ENCODE peak calls at places on chromosomes 13 and 19, in nine cellular contexts. H is neural progenitor cell; Q is lower leg skin; R is CD8-positive, alpha-beta T cell; X is right lobe of liver; D is astrocyte of the spinal cord; P is body of pancreas; Y is fibroblast of villous mesenchyme; F is colonic mucosa. G is an unnamed sample.
A peak's percentile ranks its signal among the peaks of the same experiment; 100 is the strongest.

GRCh38 chr13:84588023-84588422 is 705.7 kb upstream of the SLITRK1 start:
- DNase-seq in P (no peak), Q (no peak), D (no peak), F (no peak), H (no peak), R (no peak), Y (no peak), X (no peak), G (no peak)

GRCh38 chr13:67574320-67575233 is 344.4 kb upstream of the PCDH9 start:
- DNase-seq in D (peak; percentile 93), Y (no peak), Q (no peak), P (no peak), R (no peak), H (no peak), F (no peak), X (no peak), G (peak; percentile 87)

GRCh38 chr13:94595006-94595942 is 678 bp downstream of the TGDS start:
- DNase-seq in P (peak; percentile 23), F (peak; percentile 24), Y (no peak), X (peak; percentile 56), Q (no peak), H (peak; percentile 40), D (peak; percentile 7), R (peak; percentile 7), G (peak; percentile 34)

GRCh38 chr13:94657167-94657566 is 55.2 kb downstream of the SOX21 start:
- DNase-seq in R (no peak), F (no peak), D (no peak), H (no peak), Q (no peak), X (no peak), P (no peak), Y (peak; percentile 49), G (peak; percentile 65)

GRCh38 chr13:30113983-30114491 is 193.3 kb downstream of the KATNAL1 start:
- DNase-seq in R (no peak), P (peak; percentile 42), X (no peak), Q (no peak), H (peak; percentile 76), Y (no peak), D (no peak), F (peak; percentile 72), G (no peak)

GRCh38 chr13:51761638-51762350 is 42.2 kb downstream of the DHRS12 start:
- DNase-seq in Y (no peak), F (no peak), Q (no peak), D (no peak), X (no peak), H (no peak), P (no peak), R (no peak), G (no peak)

GRCh38 chr19:29881386-29881785 is 60.7 kb upstream of the URI1 start:
- DNase-seq in H (no peak), R (no peak), Y (no peak), D (no peak), F (no peak), P (no peak), Q (no peak), X (no peak), G (no peak)

GRCh38 chr19:2536461-2536860 is 60.5 kb downstream of the GADD45B start:
- DNase-seq in D (no peak), P (no peak), X (no peak), Q (no peak), H (no peak), Y (no peak), F (no peak), R (no peak), G (no peak)

GRCh38 chr19:7897289-7897688 is 6.4 kb upstream of the MAP2K7 start:
- DNase-seq in P (no peak), X (peak; percentile 76), R (no peak), H (no peak), Y (peak; percentile 16), D (no peak), Q (no peak), F (no peak), G (peak; percentile 67)

GRCh38 chr13:76153239-76153638 is 517.1 kb downstream of the LMO7 start:
- DNase-seq in P (no peak), Q (no peak), R (no peak), Y (no peak), X (no peak), F (no peak), D (no peak), H (no peak), G (no peak)

GRCh38 chr13:39209731-39210633 is 171.7 kb downstream of the NHLRC3 start:
- DNase-seq in F (no peak), R (no peak), X (no peak), Q (no peak), Y (no peak), D (no peak), H (no peak), P (no peak), G (peak; percentile 33)

GRCh38 chr13:39215971-39216370 is 177.7 kb downstream of the NHLRC3 start:
- DNase-seq in Q (no peak), Y (no peak), R (no peak), F (no peak), X (no peak), D (no peak), H (no peak), P (no peak), G (no peak)

GRCh38 chr13:39210961-39211534 is 172.8 kb downstream of the NHLRC3 start:
- DNase-seq in F (no peak), P (no peak), Y (no peak), R (no peak), D (no peak), Q (no peak), X (no peak), H (no peak), G (peak; percentile 54)
- TF ChIP-seq CTCF in F (no peak), P (no peak), Y (no peak), R (no peak), D (no peak), Q (no peak), X (no peak), H (peak; percentile 12), G (no peak)

DNA sequence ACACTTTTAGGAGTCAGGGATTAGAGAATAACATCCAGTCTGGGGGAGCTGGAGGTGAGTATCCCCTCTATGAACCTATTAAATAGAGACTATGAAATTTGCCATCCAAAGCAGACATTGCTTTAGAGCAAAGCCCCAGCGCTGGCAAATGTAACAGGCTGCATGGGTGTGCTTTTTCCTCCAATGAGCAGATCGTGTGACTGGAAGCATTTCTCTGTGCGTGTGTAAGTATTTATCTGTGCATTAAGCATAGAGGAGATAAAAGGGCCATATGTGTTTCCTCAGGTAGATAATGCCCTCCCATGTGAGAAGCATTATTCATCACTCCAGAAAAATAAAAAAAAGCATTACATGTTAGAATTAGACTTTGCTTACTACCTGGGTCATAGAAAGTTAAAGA is 924 bp downstream of the TNFSF13B start:
- DNase-seq in F (no peak), X (no peak), D (no peak), Q (no peak), Y (peak; percentile 17), P (no peak), R (no peak), H (no peak), G (no peak)
- H3K4me3 ChIP-seq in F (peak overlapping the region; percentile 40), X (peak overlapping the region; percentile 43), D (peak overlapping the region; percentile 19), Q (no peak overlapping the region), Y (peak overlapping the region; percentile 60), P (no peak overlapping the region), R (peak overlapping the region; percentile 43), H (no peak overlapping the region), G (no peak overlapping the region)

GRCh38 chr19:3851254-3852176 is 17.3 kb downstream of the ZFR2 start:
- DNase-seq in F (no peak), H (no peak), Y (no peak), X (no peak), R (no peak), P (no peak), Q (no peak), D (peak; percentile 13), G (no peak)

GRCh38 chr19:3849787-3850186 is 19.1 kb downstream of the ZFR2 start:
- DNase-seq in H (no peak), Q (no peak), D (no peak), R (no peak), P (no peak), F (no peak), X (no peak), Y (no peak), G (no peak)

GRCh38 chr19:3852177-3852511 is 16.7 kb downstream of the ZFR2 start:
- DNase-seq in Y (no peak), F (no peak), R (no peak), H (no peak), P (no peak), Q (no peak), D (no peak), X (no peak), G (no peak)

GRCh38 chr19:3850320-3850972 is 18.4 kb downstream of the ZFR2 start:
- DNase-seq in D (no peak), P (no peak), X (no peak), H (no peak), R (no peak), F (no peak), Q (no peak), Y (no peak), G (no peak)

GRCh38 chr19:3849092-3849491 is 19.7 kb downstream of the ZFR2 start:
- DNase-seq in R (peak; percentile 30), Y (no peak), Q (no peak), D (no peak), P (no peak), H (peak; percentile 52), X (no peak), F (no peak), G (peak; percentile 36)
- TF ChIP-seq CTCF in R (peak; percentile 58), Y (peak; percentile 32), Q (no peak), D (peak; percentile 48), P (no peak), H (peak; percentile 49), X (peak; percentile 16), F (no peak), G (peak; percentile 20)

GRCh38 chr13:99688776-99689175 is 187.5 kb downstream of the TM9SF2 start:
- DNase-seq in D (no peak), Q (no peak), X (no peak), F (no peak), H (no peak), Y (no peak), P (no peak), R (no peak), G (no peak)

GRCh38 chr13:99689955-99690354 is 188.7 kb downstream of the TM9SF2 start:
- DNase-seq in Y (no peak), X (no peak), Q (no peak), R (no peak), P (no peak), D (no peak), H (peak; percentile 27), F (no peak), G (no peak)

GRCh38 chr13:99687728-99688397 is 186.6 kb downstream of the TM9SF2 start:
- DNase-seq in D (peak; percentile 64), Q (no peak), R (no peak), X (no peak), Y (no peak), P (no peak), H (peak; percentile 65), F (no peak), G (no peak)

GRCh38 chr13:99686944-99687382 is 185.7 kb downstream of the TM9SF2 start:
- DNase-seq in D (no peak), R (no peak), Y (no peak), P (no peak), H (peak; percentile 72), X (no peak), Q (no peak), F (peak; percentile 40), G (no peak)

DNA sequence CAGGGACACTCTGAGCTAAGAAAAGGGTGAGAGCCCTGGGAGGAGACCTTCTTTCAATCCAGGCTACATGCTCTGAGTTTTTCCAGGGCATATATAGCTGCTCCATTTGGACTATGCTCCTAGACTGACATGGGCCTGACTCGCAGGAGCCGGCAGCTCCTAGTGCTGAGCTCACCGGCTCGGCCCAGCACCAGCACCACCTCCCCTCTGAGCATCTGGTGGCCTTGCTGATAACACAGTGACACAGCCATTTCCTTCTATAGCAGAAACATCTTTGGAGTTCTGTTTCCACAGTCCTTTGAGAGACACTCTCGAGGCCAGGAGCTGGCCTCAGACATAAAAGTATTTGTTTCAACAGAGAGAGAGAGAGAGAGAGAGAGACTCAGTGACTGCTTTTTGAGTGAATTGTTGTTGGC is 184.9 kb downstream of the TM9SF2 start:
- DNase-seq in R (no peak), F (peak; percentile 62), D (peak; percentile 67), X (no peak), Q (no peak), H (peak; percentile 30), Y (no peak), P (peak; percentile 66), G (peak; percentile 6)
- H3K4me3 ChIP-seq in R (no peak overlapping the region), F (no peak overlapping the region), D (no peak overlapping the region), X (no peak overlapping the region), Q (no peak overlapping the region), H (peak overlapping the region; percentile 21), Y (no peak overlapping the region), P (no peak overlapping the region), G (no peak overlapping the region)

G was measured in epithelial cell of esophagus.